ENCODE peak calls at places on chromosome 19, in six cellular contexts. One of them, this sample, is unnamed.

GRCh38 chr19:7986321-7987083 is 18.9 kb downstream of the ELAVL1 start:
- DNase-seq in stomach: no peak
- DNase-seq in GDM1: no peak
- DNase-seq in uterus: no peak
- DNase-seq in stimulated activated CD4-positive, alpha-beta T cell treated with anti-CD3 and anti-CD28 coated beads, Interleukin-1b, Interleukin-23, amount 100 ng/mL, for 24 hours: no peak
- DNase-seq in left ventricle myocardium superior: no peak
- DNase-seq in this sample: no peak

GRCh38 chr19:33488826-33489225 is 32.8 kb downstream of the PEPD start:
- DNase-seq in stomach: no peak
- DNase-seq in GDM1: no peak
- DNase-seq in uterus: no peak
- DNase-seq in stimulated activated CD4-positive, alpha-beta T cell treated with anti-CD3 and anti-CD28 coated beads, Interleukin-1b, Interleukin-23, amount 100 ng/mL, for 24 hours: no peak
- DNase-seq in left ventricle myocardium superior: peak; percentile 9
- DNase-seq in this sample: no peak

GRCh38 chr19:30046522-30046921 is 104.5 kb downstream of the URI1 start:
- DNase-seq in stomach: no peak
- DNase-seq in GDM1: peak; percentile 42
- DNase-seq in uterus: no peak
- DNase-seq in stimulated activated CD4-positive, alpha-beta T cell treated with anti-CD3 and anti-CD28 coated beads, Interleukin-1b, Interleukin-23, amount 100 ng/mL, for 24 hours: no peak
- DNase-seq in left ventricle myocardium superior: no peak
- DNase-seq in this sample: no peak

GRCh38 chr19:18044825-18045304 is 36.9 kb downstream of the ARRDC2 start:
- DNase-seq in stomach: peak; percentile 86
- DNase-seq in GDM1: peak; percentile 66
- DNase-seq in uterus: peak; percentile 49
- DNase-seq in stimulated activated CD4-positive, alpha-beta T cell treated with anti-CD3 and anti-CD28 coated beads, Interleukin-1b, Interleukin-23, amount 100 ng/mL, for 24 hours: peak; percentile 78
- DNase-seq in left ventricle myocardium superior: peak; percentile 77
- DNase-seq in this sample: peak; percentile 97

GRCh38 chr19:45280471-45280961 is 29.4 kb downstream of the MARK4 start:
- DNase-seq in stomach: no peak
- DNase-seq in GDM1: no peak
- DNase-seq in uterus: no peak
- DNase-seq in stimulated activated CD4-positive, alpha-beta T cell treated with anti-CD3 and anti-CD28 coated beads, Interleukin-1b, Interleukin-23, amount 100 ng/mL, for 24 hours: no peak
- DNase-seq in left ventricle myocardium superior: no peak
- DNase-seq in this sample: peak; percentile 77

GRCh38 chr19:16435238-16435911 is 36.4 kb downstream of the EPS15L1 start:
- DNase-seq in stomach: no peak
- DNase-seq in GDM1: no peak
- DNase-seq in uterus: peak; percentile 74
- DNase-seq in stimulated activated CD4-positive, alpha-beta T cell treated with anti-CD3 and anti-CD28 coated beads, Interleukin-1b, Interleukin-23, amount 100 ng/mL, for 24 hours: no peak
- DNase-seq in left ventricle myocardium superior: no peak
- DNase-seq in this sample: no peak

GRCh38 chr19:4889034-4889825 is 13.5 kb downstream of the ARRDC5 start:
- DNase-seq in stomach: no peak
- DNase-seq in GDM1: no peak
- DNase-seq in uterus: no peak
- DNase-seq in stimulated activated CD4-positive, alpha-beta T cell treated with anti-CD3 and anti-CD28 coated beads, Interleukin-1b, Interleukin-23, amount 100 ng/mL, for 24 hours: no peak
- DNase-seq in left ventricle myocardium superior: no peak
- DNase-seq in this sample: no peak

GRCh38 chr19:55176116-55176515 is 4.0 kb downstream of the SYT5 start:
- DNase-seq in stomach: no peak
- DNase-seq in GDM1: no peak
- DNase-seq in uterus: no peak
- DNase-seq in stimulated activated CD4-positive, alpha-beta T cell treated with anti-CD3 and anti-CD28 coated beads, Interleukin-1b, Interleukin-23, amount 100 ng/mL, for 24 hours: no peak
- DNase-seq in left ventricle myocardium superior: no peak
- DNase-seq in this sample: peak; percentile 27

GRCh38 chr19:10719466-10719961 is 1.6 kb downstream of the DNM2 start:
- DNase-seq in stomach: no peak
- DNase-seq in GDM1: no peak
- DNase-seq in uterus: no peak
- DNase-seq in stimulated activated CD4-positive, alpha-beta T cell treated with anti-CD3 and anti-CD28 coated beads, Interleukin-1b, Interleukin-23, amount 100 ng/mL, for 24 hours: no peak
- DNase-seq in left ventricle myocardium superior: no peak
- DNase-seq in this sample: peak; percentile 81

GRCh38 chr19:1274081-1274851 is 1.1 kb upstream of the FAM174C start:
- DNase-seq in stomach: no peak
- DNase-seq in GDM1: no peak
- DNase-seq in uterus: peak; percentile 50
- DNase-seq in stimulated activated CD4-positive, alpha-beta T cell treated with anti-CD3 and anti-CD28 coated beads, Interleukin-1b, Interleukin-23, amount 100 ng/mL, for 24 hours: no peak
- DNase-seq in left ventricle myocardium superior: peak; percentile 52
- DNase-seq in this sample: peak; percentile 54

GRCh38 chr19:37953125-37953524 is 46.1 kb downstream of the SIPA1L3 start:
- DNase-seq in stomach: no peak
- DNase-seq in GDM1: no peak
- DNase-seq in uterus: no peak
- DNase-seq in stimulated activated CD4-positive, alpha-beta T cell treated with anti-CD3 and anti-CD28 coated beads, Interleukin-1b, Interleukin-23, amount 100 ng/mL, for 24 hours: no peak
- DNase-seq in left ventricle myocardium superior: no peak
- DNase-seq in this sample: no peak

This sample was measured in MV-4-11.